ENCODE peak calls at places on chromosome 11, in five cellular contexts. B is H7; L is CD8-positive, alpha-beta memory T cell; S is spleen; U is neural progenitor cell. M is an unnamed sample.

GRCh38 chr11:130600139-130600538 is 151.7 kb downstream of the ADAMTS15 start:
- DNase-seq in B (no peak), L (no peak), U (no peak), S (no peak), M (no peak)

GRCh38 chr11:118572914-118573550 is 823 bp downstream of the ARCN1 start:
- DNase-seq in S (no peak), L (no peak), U (peak), B (peak), M (peak)

GRCh38 chr11:27209562-27210005 is 153.4 kb downstream of the CCDC34 start:
- DNase-seq in B (no peak), L (no peak), S (no peak), U (no peak), M (peak)

GRCh38 chr11:122748968-122749687 is 89.2 kb upstream of the CRTAM start:
- DNase-seq in B (no peak), S (no peak), U (no peak), L (no peak), M (peak)

GRCh38 chr11:19557720-19558140 is 154.9 kb upstream of the NAV2 start:
- DNase-seq in B (peak), S (peak), L (peak), U (peak), M (peak)

GRCh38 chr11:63917685-63918523 is 940 bp upstream of the RCOR2 start:
- DNase-seq in B (peak), L (peak), S (no peak), U (peak), M (peak)

GRCh38 chr11:132220464-132220863 is 850.0 kb downstream of the NTM start:
- DNase-seq in S (no peak), B (no peak), L (no peak), U (no peak), M (no peak)

GRCh38 chr11:112759418-112759817 is 201.8 kb upstream of the NCAM1 start:
- DNase-seq in L (no peak), S (no peak), B (no peak), U (no peak), M (no peak)

GRCh38 chr11:577611-577894 is 1.3 kb downstream of the PHRF1 start:
- DNase-seq in L (no peak), B (no peak), U (no peak), S (no peak), M (no peak)

GRCh38 chr11:132111781-132112380 is 741.5 kb downstream of the NTM start:
- DNase-seq in L (no peak), S (no peak), U (no peak), B (no peak), M (no peak)

GRCh38 chr11:33454264-33454663 is 197.1 kb downstream of the HIPK3 start:
- DNase-seq in U (no peak), S (no peak), B (no peak), L (no peak), M (no peak)

GRCh38 chr11:11345099-11345498 is 8.0 kb downstream of the CSNK2A3 start:
- DNase-seq in S (no peak), B (no peak), U (no peak), L (no peak), M (no peak)

GRCh38 chr11:131192628-131193027 is 177.8 kb upstream of the NTM start:
- DNase-seq in L (no peak), U (no peak), S (no peak), B (no peak), M (no peak)